ENCODE peak calls at places on chromosomes 13 and 19, in four cellular contexts. R is heart left ventricle, Y is cardiac fibroblast, H is left ventricle myocardium inferior. O is an unnamed sample.
A peak's percentile ranks its signal among the peaks of the same experiment; 100 is the strongest.

GRCh38 chr19:41225238-41226052 is 6.4 kb downstream of the AXL start:
- DNase-seq in Y (peak; percentile 100), H (peak; percentile 48), R (peak; percentile 63), O (no peak)

GRCh38 chr19:52600639-52601024 is 30.5 kb downstream of the ZNF701 start:
- DNase-seq in R (no peak), Y (no peak), H (no peak), O (no peak)

GRCh38 chr19:4977299-4978174 is 8.6 kb downstream of the KDM4B start:
- DNase-seq in H (peak; percentile 56), R (no peak), Y (peak; percentile 93), O (no peak)

GRCh38 chr19:10419200-10419645 is 1.1 kb upstream of the PDE4A start:
- DNase-seq in H (no peak), Y (no peak), R (no peak), O (peak; percentile 27)

GRCh38 chr13:111256946-111257345 is 63.5 kb upstream of the TEX29 start:
- DNase-seq in Y (no peak), H (no peak), R (no peak), O (no peak)

GRCh38 chr19:13797870-13798269 is 2.6 kb downstream of the ZSWIM4 start:
- DNase-seq in H (no peak), Y (peak; percentile 94), R (no peak), O (no peak)

GRCh38 chr13:69580255-69580654 is 527.4 kb upstream of the ATXN8OS start:
- DNase-seq in Y (no peak), R (no peak), H (no peak), O (no peak)

GRCh38 chr13:84903391-84903790 is 895.8 kb downstream of the SLITRK6 start:
- DNase-seq in H (no peak), R (no peak), Y (no peak), O (no peak)

GRCh38 chr13:80473695-80474094 is 132.8 kb upstream of the SPRY2 start:
- DNase-seq in R (no peak), H (no peak), Y (peak; percentile 88), O (no peak)

GRCh38 chr19:13984875-13985741 is 21.0 kb downstream of the RFX1 start:
- DNase-seq in R (no peak), Y (no peak), H (no peak), O (peak; percentile 51)

GRCh38 chr13:114100446-114101320 is 31.7 kb downstream of the RASA3 start:
- DNase-seq in H (no peak), R (peak; percentile 13), Y (peak; percentile 25), O (no peak)

GRCh38 chr19:27772059-27772458 is 1440.9 kb downstream of the UQCRFS1 start:
- DNase-seq in Y (no peak), R (no peak), H (no peak), O (no peak)

GRCh38 chr19:8161135-8161646 is 11.8 kb upstream of the FBN3 start:
- DNase-seq in H (no peak), Y (peak; percentile 15), R (no peak), O (no peak)